ENCODE peak calls at places on chromosomes 12 and 14, in seven cellular contexts. B, S, P, K, R, W and J are unnamed samples.

GRCh38 chr14:85191986-85192385 is 338.0 kb upstream of the FLRT2 start:
- DNase-seq in B (no peak), S (no peak), P (no peak), K (no peak), R (peak; percentile 77), W (no peak), J (no peak)

GRCh38 chr12:30652034-30652696 is 43.5 kb downstream of the IPO8 start:
- DNase-seq in B (no peak), S (no peak), P (no peak), K (no peak), R (no peak), W (no peak), J (no peak)

GRCh38 chr12:3158851-3159465 is 81.8 kb downstream of the TSPAN9 start:
- DNase-seq in B (no peak), S (no peak), P (no peak), K (peak; percentile 59), R (no peak), W (no peak), J (no peak)

GRCh38 chr12:45369065-45369464 is 153.2 kb downstream of the ANO6 start:
- DNase-seq in B (no peak), S (no peak), P (no peak), K (peak; percentile 54), R (peak; percentile 16), W (no peak), J (no peak)

GRCh38 chr12:24861751-24862575 is 86.9 kb downstream of the BCAT1 start:
- DNase-seq in B (no peak), S (no peak), P (no peak), K (no peak), R (no peak), W (no peak), J (no peak)

GRCh38 chr14:72610096-72610830 is 283.6 kb downstream of the DPF3 start:
- DNase-seq in B (no peak), S (no peak), P (no peak), K (no peak), R (no peak), W (no peak), J (no peak)

GRCh38 chr12:14567311-14568195 is at the start of gene PLBD1:
- DNase-seq in B (no peak), S (no peak), P (peak; percentile 74), K (peak; percentile 38), R (peak; percentile 50), W (no peak), J (no peak)

GRCh38 chr12:113299619-113300237 is 35.2 kb downstream of the SLC8B1 start:
- DNase-seq in B (peak; percentile 76), S (no peak), P (peak; percentile 41), K (peak; percentile 95), R (peak; percentile 89), W (no peak), J (no peak)

GRCh38 chr14:97580923-97581495 is 783.8 kb downstream of the VRK1 start:
- DNase-seq in B (no peak), S (peak; percentile 32), P (no peak), K (no peak), R (peak; percentile 3), W (no peak), J (no peak)

GRCh38 chr12:58530421-58531067 is 389.8 kb downstream of the LRIG3 start:
- DNase-seq in B (peak; percentile 53), S (no peak), P (no peak), K (peak; percentile 41), R (no peak), W (no peak), J (no peak)

GRCh38 chr12:125332900-125333299 is 267.7 kb downstream of the AACS start:
- DNase-seq in B (no peak), S (no peak), P (no peak), K (no peak), R (no peak), W (no peak), J (no peak)

GRCh38 chr12:55009171-55009570 is 10.6 kb upstream of the NEUROD4 start:
- DNase-seq in B (no peak), S (peak; percentile 37), P (no peak), K (no peak), R (no peak), W (peak; percentile 72), J (no peak)

GRCh38 chr14:22221508-22221907 is 367.5 kb downstream of the DAD1 start:
- DNase-seq in B (peak; percentile 5), S (no peak), P (no peak), K (peak; percentile 27), R (peak; percentile 41), W (no peak), J (no peak)

GRCh38 chr12:119902084-119902509 is 25.0 kb upstream of the CIT start:
- DNase-seq in B (peak; percentile 51), S (peak; percentile 59), P (peak; percentile 19), K (peak; percentile 76), R (peak; percentile 76), W (peak; percentile 84), J (peak; percentile 80)

GRCh38 chr12:66699738-66700482 is 21.0 kb upstream of the GRIP1 start:
- DNase-seq in B (no peak), S (no peak), P (no peak), K (no peak), R (no peak), W (no peak), J (no peak)

GRCh38 chr14:69037790-69038448 is 58.8 kb upstream of the ACTN1 start:
- DNase-seq in B (no peak), S (no peak), P (no peak), K (no peak), R (peak; percentile 62), W (no peak), J (no peak)

GRCh38 chr12:113818278-113818677 is 147.8 kb downstream of the RBM19 start:
- DNase-seq in B (no peak), S (no peak), P (no peak), K (no peak), R (no peak), W (peak; percentile 87), J (no peak)

GRCh38 chr14:21070610-21071224 is 613 bp downstream of the ARHGEF40 start:
- DNase-seq in B (no peak), S (peak; percentile 71), P (peak; percentile 66), K (peak; percentile 54), R (peak; percentile 11), W (no peak), J (no peak)

GRCh38 chr12:68959457-68960161 is 26.6 kb upstream of the CPM start:
- DNase-seq in B (no peak), S (no peak), P (no peak), K (no peak), R (no peak), W (no peak), J (no peak)

GRCh38 chr14:31536201-31536960 is 24.8 kb upstream of the NUBPL start:
- DNase-seq in B (no peak), S (no peak), P (no peak), K (no peak), R (peak; percentile 29), W (no peak), J (no peak)

GRCh38 chr12:12839886-12840285 is 26.7 kb downstream of the DDX47 start:
- DNase-seq in B (peak; percentile 77), S (no peak), P (no peak), K (peak; percentile 88), R (peak; percentile 73), W (no peak), J (no peak)

GRCh38 chr12:132053338-132054330 is 90.5 kb downstream of the DDX51 start:
- DNase-seq in B (no peak), S (no peak), P (no peak), K (no peak), R (peak; percentile 33), W (no peak), J (no peak)

GRCh38 chr12:96343347-96343954 is 56.8 kb downstream of the CDK17 start:
- DNase-seq in B (no peak), S (no peak), P (no peak), K (no peak), R (no peak), W (no peak), J (no peak)

GRCh38 chr14:78633747-78634146 is 463.6 kb downstream of the NRXN3 start:
- DNase-seq in B (no peak), S (peak; percentile 62), P (no peak), K (no peak), R (no peak), W (no peak), J (no peak)

GRCh38 chr14:61145903-61146411 is 135.2 kb downstream of the TMEM30B start:
- DNase-seq in B (no peak), S (peak; percentile 56), P (no peak), K (peak; percentile 67), R (peak; percentile 76), W (no peak), J (peak; percentile 93)

GRCh38 chr12:110179291-110179690 is 55.1 kb downstream of the IFT81 start:
- DNase-seq in B (peak; percentile 16), S (no peak), P (no peak), K (no peak), R (peak; percentile 67), W (no peak), J (no peak)

GRCh38 chr14:58533417-58533816 is 104.3 kb upstream of the DACT1 start:
- DNase-seq in B (no peak), S (no peak), P (peak; percentile 10), K (peak; percentile 12), R (no peak), W (peak; percentile 24), J (no peak)

GRCh38 chr12:46209914-46210834 is 58.7 kb downstream of the SLC38A1 start:
- DNase-seq in B (no peak), S (peak; percentile 77), P (peak; percentile 37), K (no peak), R (peak; percentile 97), W (no peak), J (peak; percentile 84)